ENCODE peak calls at places on chromosomes 13 and 19, in eight cellular contexts. E, I, L, P, K, J, O and R are unnamed samples.

GRCh38 chr19:45632468-45633196 is 6.6 kb downstream of the EML2 start:
- DNase-seq in P (no peak), O (peak), K (peak), L (peak), J (peak), E (peak), I (no peak), R (peak)

GRCh38 chr19:33193864-33194362 is at the start of gene LRP3:
- DNase-seq in E (peak), P (no peak), O (peak), L (peak), I (no peak), J (peak), K (no peak), R (peak)

GRCh38 chr13:97975280-97975850 is 21.9 kb downstream of the IPO5 start:
- DNase-seq in O (no peak), L (no peak), I (no peak), P (no peak), E (no peak), K (no peak), J (no peak), R (no peak)

GRCh38 chr19:33947565-33947964 is 150.9 kb downstream of the KCTD15 start:
- DNase-seq in L (no peak), K (no peak), E (no peak), O (no peak), J (no peak), P (no peak), I (no peak), R (peak)

GRCh38 chr19:38455031-38455430 is 21.5 kb downstream of the RYR1 start:
- DNase-seq in J (no peak), E (no peak), L (no peak), P (no peak), K (no peak), O (no peak), I (no peak), R (peak)

GRCh38 chr13:73341748-73342147 is 282.9 kb downstream of the KLF5 start:
- DNase-seq in I (no peak), E (no peak), P (no peak), L (no peak), K (no peak), O (peak), J (no peak), R (no peak)

GRCh38 chr19:55690769-55691545 is 15.9 kb downstream of the EPN1 start:
- DNase-seq in O (no peak), I (no peak), L (no peak), K (no peak), P (no peak), E (peak), J (no peak), R (no peak)

GRCh38 chr19:49145485-49146407 is 9.4 kb downstream of the HRC start:
- DNase-seq in K (peak), P (peak), J (peak), L (peak), O (peak), I (peak), E (peak), R (peak)

GRCh38 chr19:55641376-55642152 is 762 bp downstream of the ZNF580 start:
- DNase-seq in I (peak), J (no peak), K (no peak), L (no peak), E (no peak), O (no peak), P (no peak), R (peak)

GRCh38 chr13:20295956-20296355 is 63.8 kb upstream of the GJB6 start:
- DNase-seq in E (no peak), L (no peak), J (no peak), O (no peak), I (no peak), P (no peak), K (no peak), R (no peak)

GRCh38 chr13:40518481-40518882 is 148.0 kb downstream of the FOXO1 start:
- DNase-seq in O (no peak), L (peak), I (no peak), E (no peak), J (no peak), P (no peak), K (no peak), R (no peak)

GRCh38 chr19:33684550-33685303 is 63.0 kb downstream of the CHST8 start:
- DNase-seq in J (no peak), K (no peak), O (no peak), P (no peak), I (no peak), L (peak), E (peak), R (no peak)

GRCh38 chr19:44356383-44357111 is at the start of gene ZNF112:
- DNase-seq in E (peak), O (peak), J (peak), K (peak), I (peak), L (peak), P (peak), R (no peak)

GRCh38 chr19:806815-807421 is 9.7 kb downstream of the PTBP1 start:
- DNase-seq in O (no peak), P (no peak), E (peak), J (no peak), L (no peak), K (no peak), I (no peak), R (no peak)
- TF ChIP-seq POLR2A in O (no peak), P (no peak), E (no peak), J (no peak), L (no peak), K (no peak), I (no peak), R (no peak)

DNA sequence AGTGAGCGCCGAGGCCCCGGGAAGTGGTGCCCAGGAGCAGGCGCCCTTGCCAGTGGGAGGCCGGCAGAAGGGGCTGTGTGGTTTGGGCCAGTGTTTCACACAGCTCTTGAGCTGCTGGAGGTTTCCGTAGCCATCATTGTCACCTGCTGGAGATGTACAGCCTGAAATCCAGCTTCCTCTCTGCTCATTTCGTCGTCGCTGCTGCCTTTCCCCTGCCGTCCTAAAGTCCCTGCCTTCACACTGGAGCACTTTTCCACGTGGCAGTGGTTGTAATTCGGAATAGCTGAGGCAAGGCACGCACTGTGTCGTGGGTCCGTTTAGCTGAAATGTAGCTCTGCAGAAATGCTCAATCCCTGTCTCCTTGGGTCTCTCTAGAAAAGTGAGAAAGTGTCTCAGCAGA is 13.2 kb downstream of the DAZAP1 start:
- DNase-seq in K (no peak), L (no peak), I (no peak), J (no peak), P (no peak), O (no peak), E (no peak), R (no peak)
- TF ChIP-seq POLR2A in K (no peak), L (no peak), I (no peak), J (no peak), P (no peak), O (no peak), E (no peak), R (no peak)

GRCh38 chr19:927044-927706 is 1.3 kb downstream of the ARID3A start:
- DNase-seq in I (peak), K (no peak), P (peak), O (no peak), J (no peak), E (peak), L (peak), R (peak)

GRCh38 chr19:927707-928401 is 2.0 kb downstream of the ARID3A start:
- DNase-seq in P (no peak), K (no peak), J (no peak), O (no peak), E (no peak), I (no peak), L (no peak), R (peak)

GRCh38 chr19:926595-927043 is 784 bp downstream of the ARID3A start:
- DNase-seq in P (no peak), E (peak), K (no peak), J (no peak), I (peak), O (no peak), L (no peak), R (no peak)

GRCh38 chr19:925087-925911 is 536 bp upstream of the ARID3A start:
- DNase-seq in P (peak), L (peak), K (peak), E (peak), O (peak), J (peak), I (peak), R (peak)

DNA sequence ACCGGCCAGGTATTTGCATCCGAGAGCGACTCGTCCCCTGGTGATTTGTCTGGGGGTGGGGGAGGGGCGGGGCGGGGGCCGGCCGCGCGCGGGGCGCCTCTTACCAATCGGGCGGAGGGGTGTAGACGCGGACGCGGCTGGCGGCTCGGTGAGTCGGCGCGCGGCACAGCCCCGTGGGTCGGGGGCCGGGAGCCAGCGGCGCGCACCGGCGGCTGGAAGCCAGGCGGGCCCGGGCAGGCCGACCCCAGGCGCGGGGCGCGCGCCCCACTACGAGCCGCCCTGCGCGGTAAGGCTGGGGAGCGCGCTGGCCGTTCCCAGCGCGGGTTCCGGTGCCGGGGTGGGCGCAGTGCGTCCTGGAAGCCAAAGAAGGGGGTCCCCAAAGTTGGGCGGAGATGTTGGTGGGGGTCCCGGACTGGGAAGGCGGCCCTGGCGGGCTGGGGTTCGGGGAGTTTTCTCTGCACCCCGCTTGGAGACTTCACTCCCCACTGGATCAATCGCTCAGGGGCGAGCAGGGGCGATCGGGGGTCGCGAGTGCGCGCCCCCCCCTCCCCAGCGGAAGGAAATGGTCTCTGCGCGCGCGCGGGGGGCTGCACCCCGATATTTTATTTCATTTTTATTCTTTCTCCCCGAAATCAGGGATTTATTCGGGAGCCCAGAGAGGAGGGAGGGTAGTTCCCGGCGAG is at the start of gene ARID3A:
- DNase-seq in L (peak), I (peak), O (no peak), E (no peak), P (no peak), K (no peak), J (no peak), R (peak)
- TF ChIP-seq POLR2A in L (no peak), I (no peak), O (no peak), E (no peak), P (peak), K (no peak), J (no peak), R (no peak)

GRCh38 chr13:109784590-109785140 is 1.7 kb downstream of the IRS2 start:
- DNase-seq in O (peak), I (no peak), J (peak), L (peak), P (peak), K (no peak), E (peak), R (peak)
- TF ChIP-seq POLR2A in O (no peak), I (no peak), J (no peak), L (no peak), P (peak), K (no peak), E (no peak), R (no peak)

GRCh38 chr13:27259831-27260230 is 8.5 kb downstream of the RPL21 start:
- DNase-seq in E (no peak), P (no peak), J (no peak), I (no peak), L (no peak), K (no peak), O (peak), R (no peak)
- TF ChIP-seq POLR2A in E (no peak), P (no peak), J (no peak), I (no peak), L (no peak), K (no peak), O (peak), R (no peak)